ENCODE peak calls at places on chromosomes 1 and 21, in five cellular contexts. A is endothelial cell, N is brain microvascular endothelial cell, U is tibial nerve, J is H9. V is an unnamed sample.

GRCh38 chr1:59506952-59507351 is 210.1 kb downstream of the FGGY start:
- DNase-seq in A (no peak), N (no peak), U (no peak), J (no peak), V (no peak)

GRCh38 chr1:56819393-56819899 is at the start of gene FYB2:
- DNase-seq in A (no peak), N (no peak), U (no peak), J (peak; percentile 89), V (no peak)

GRCh38 chr1:116738673-116739370 is 15.4 kb upstream of the CD2 start:
- DNase-seq in A (no peak), N (no peak), U (no peak), J (no peak), V (no peak)

GRCh38 chr1:115924730-115925129 is 51.6 kb upstream of the SLC22A15 start:
- DNase-seq in A (no peak), N (no peak), U (no peak), J (peak; percentile 61), V (no peak)

GRCh38 chr1:99658031-99658290 is 12.0 kb downstream of the PALMD start:
- DNase-seq in A (no peak), N (no peak), U (no peak), J (no peak), V (no peak)

GRCh38 chr1:182752827-182753104 is 36.8 kb upstream of the NPL start:
- DNase-seq in A (no peak), N (no peak), U (no peak), J (no peak), V (no peak)

GRCh38 chr1:203305809-203306088 is 430 bp downstream of the BTG2 start:
- DNase-seq in A (no peak), N (no peak), U (no peak), J (no peak), V (no peak)

GRCh38 chr1:47507921-47508894 is 70.4 kb downstream of the FOXD2 start:
- DNase-seq in A (peak; percentile 18), N (no peak), U (no peak), J (peak; percentile 50), V (peak; percentile 30)

GRCh38 chr1:200245492-200245891 is 164.3 kb downstream of the ZNF281 start:
- DNase-seq in A (no peak), N (peak; percentile 37), U (no peak), J (no peak), V (no peak)

GRCh38 chr1:62299426-62300200 is 19.6 kb downstream of the KANK4 start:
- DNase-seq in A (no peak), N (no peak), U (peak; percentile 64), J (no peak), V (peak; percentile 36)

GRCh38 chr1:62746086-62746808 is 37.7 kb upstream of the ATG4C start:
- DNase-seq in A (no peak), N (peak; percentile 25), U (no peak), J (no peak), V (no peak)

GRCh38 chr1:185581020-185581419 is 153.2 kb upstream of the HMCN1 start:
- DNase-seq in A (no peak), N (no peak), U (no peak), J (no peak), V (no peak)

GRCh38 chr1:157156058-157156541 is 17.9 kb upstream of the ETV3 start:
- DNase-seq in A (peak; percentile 83), N (peak; percentile 53), U (peak; percentile 70), J (peak; percentile 91), V (peak; percentile 88)

GRCh38 chr1:3956527-3957170 is 56.6 kb upstream of the C1orf174 start:
- DNase-seq in A (no peak), N (no peak), U (no peak), J (no peak), V (no peak)

GRCh38 chr21:45750924-45751323 is 107.4 kb downstream of the PCBP3 start:
- DNase-seq in A (no peak), N (no peak), U (no peak), J (no peak), V (no peak)

GRCh38 chr1:148373236-148373935 is 109.7 kb downstream of the PPIAL4G start:
- DNase-seq in A (no peak), N (no peak), U (no peak), J (no peak), V (no peak)

GRCh38 chr1:195999022-195999421 is 609.2 kb downstream of the KCNT2 start:
- DNase-seq in A (no peak), N (no peak), U (no peak), J (no peak), V (no peak)

GRCh38 chr1:196001188-196001587 is 607.1 kb downstream of the KCNT2 start:
- DNase-seq in A (no peak), N (no peak), U (no peak), J (no peak), V (no peak)

GRCh38 chr1:196007763-196008162 is 600.5 kb downstream of the KCNT2 start:
- DNase-seq in A (no peak), N (no peak), U (no peak), J (no peak), V (no peak)

GRCh38 chr1:196002906-196003305 is 605.3 kb downstream of the KCNT2 start:
- DNase-seq in A (no peak), N (no peak), U (no peak), J (no peak), V (peak; percentile 35)
- TF ChIP-seq CTCF in A (no peak), N (no peak), U (no peak), J (no peak), V (no peak)

GRCh38 chr1:231724876-231725647 is 98.5 kb downstream of the DISC1 start:
- DNase-seq in A (peak; percentile 49), N (peak; percentile 35), U (no peak), J (peak; percentile 77), V (peak; percentile 47)
- TF ChIP-seq CTCF in A (peak; percentile 65), N (peak; percentile 72), U (no peak), J (peak; percentile 84), V (peak; percentile 34)

GRCh38 chr1:218350022-218350525 is 4.9 kb downstream of the TGFB2 start:
- DNase-seq in A (no peak), N (no peak), U (no peak), J (no peak), V (no peak)

GRCh38 chr1:218353656-218354055 is 8.5 kb downstream of the TGFB2 start:
- DNase-seq in A (no peak), N (no peak), U (no peak), J (no peak), V (no peak)

GRCh38 chr1:218349365-218350021 is 4.4 kb downstream of the TGFB2 start:
- DNase-seq in A (no peak), N (no peak), U (no peak), J (no peak), V (no peak)

GRCh38 chr1:218350909-218351616 is 5.9 kb downstream of the TGFB2 start:
- DNase-seq in A (no peak), N (peak; percentile 80), U (no peak), J (no peak), V (no peak)

GRCh38 chr1:218351617-218352438 is 6.7 kb downstream of the TGFB2 start:
- DNase-seq in A (no peak), N (peak; percentile 80), U (no peak), J (peak; percentile 54), V (no peak)
- TF ChIP-seq CTCF in A (no peak), N (peak; percentile 76), U (peak; percentile 47), J (peak; percentile 62), V (peak; percentile 46)

DNA sequence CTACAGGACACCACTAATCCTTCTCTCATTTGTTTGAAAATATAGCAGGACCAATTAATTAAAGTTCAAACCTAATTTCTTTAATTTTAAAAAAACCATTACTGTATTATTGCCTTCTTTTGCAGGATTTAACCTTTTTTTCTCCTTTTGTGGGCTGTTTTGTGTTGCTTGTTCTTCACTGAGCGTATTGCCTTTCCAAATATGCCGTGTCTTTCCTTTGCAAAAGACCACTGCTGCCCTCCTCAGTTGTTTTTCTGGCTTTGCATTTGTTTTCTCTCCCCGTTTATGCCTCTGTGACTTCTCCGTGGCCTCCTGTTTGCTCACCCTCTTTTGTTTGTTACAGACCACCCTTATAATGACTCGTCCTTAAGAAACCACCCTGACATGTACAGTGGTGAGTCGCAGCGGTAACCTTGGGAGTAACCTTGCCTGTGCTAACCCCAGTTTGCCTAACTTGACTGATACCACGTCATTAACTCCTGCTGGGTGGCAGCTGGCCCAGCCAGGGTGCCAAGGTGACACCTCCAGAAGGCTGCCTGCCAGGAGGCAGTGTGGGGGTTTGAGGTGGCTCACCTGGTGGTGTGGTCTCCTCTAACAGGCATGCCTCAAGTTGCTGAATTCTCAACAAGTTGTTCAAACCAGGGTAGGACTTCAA is 81.1 kb upstream of the CNTN2 start:
- DNase-seq in A (no peak), N (no peak), U (no peak), J (no peak), V (no peak)
- TF ChIP-seq CTCF in A (no peak), N (no peak), U (no peak), J (peak; percentile 52), V (no peak)

GRCh38 chr1:248696261-248696660 is 6.3 kb downstream of the OR14I1 start:
- DNase-seq in A (no peak), N (no peak), U (no peak), J (no peak), V (peak; percentile 43)
- TF ChIP-seq CTCF in A (no peak), N (no peak), U (no peak), J (no peak), V (no peak)

GRCh38 chr1:162360874-162361260 is 15.8 kb downstream of the SPATA46 start:
- DNase-seq in A (no peak), N (no peak), U (no peak), J (no peak), V (no peak)

GRCh38 chr1:162358928-162359327 is 17.7 kb downstream of the SPATA46 start:
- DNase-seq in A (no peak), N (no peak), U (no peak), J (no peak), V (no peak)

GRCh38 chr1:162359523-162360236 is 17.0 kb downstream of the SPATA46 start:
- DNase-seq in A (no peak), N (no peak), U (no peak), J (no peak), V (no peak)

GRCh38 chr1:162360237-162360873 is 16.3 kb downstream of the SPATA46 start:
- DNase-seq in A (no peak), N (no peak), U (no peak), J (no peak), V (no peak)

DNA sequence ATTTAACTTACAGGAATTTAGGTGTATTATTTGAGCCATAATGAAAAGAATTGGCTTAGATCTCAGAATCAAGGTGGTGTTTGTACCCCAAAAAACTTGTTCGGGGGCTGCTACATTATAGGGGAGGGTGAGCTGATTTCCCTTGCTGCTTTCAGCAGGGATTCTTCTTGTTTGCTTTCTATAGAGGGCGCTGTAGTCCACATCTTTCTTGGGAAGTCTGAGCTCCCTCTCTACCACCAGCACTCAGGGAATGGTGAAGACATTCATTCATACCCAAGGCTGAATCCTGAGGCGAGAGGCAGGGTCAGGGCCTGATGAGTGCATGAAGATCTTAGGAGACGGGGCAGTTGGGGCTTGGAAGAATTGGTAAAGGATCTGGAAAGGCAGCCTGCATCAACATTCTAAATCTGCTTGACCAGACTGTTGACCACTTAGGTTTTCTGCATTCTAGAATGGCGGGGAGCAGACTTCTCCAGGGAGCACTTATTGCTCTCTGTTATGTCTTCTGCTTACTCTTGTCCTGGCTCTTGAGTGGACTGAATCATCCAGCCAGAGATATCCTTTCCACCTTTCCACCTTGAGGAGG is 18.9 kb downstream of the SPATA46 start:
- DNase-seq in A (peak; percentile 15), N (peak; percentile 33), U (no peak), J (peak; percentile 41), V (peak; percentile 48)
- TF ChIP-seq CTCF in A (peak; percentile 55), N (peak; percentile 70), U (peak; percentile 16), J (peak; percentile 81), V (peak; percentile 70)

V was measured in Calu3.